ENCODE peak calls at places on chromosomes 6 and 20, in seven cellular contexts. M, R, O, H, G, C and W are unnamed samples.

GRCh38 chr20:12058201-12058600 is 140.5 kb downstream of the BTBD3 start:
- DNase-seq in M (no peak), R (no peak), O (no peak), H (no peak), G (no peak), C (no peak), W (no peak)

GRCh38 chr20:34004790-34005457 is 11.2 kb downstream of the RALY start:
- DNase-seq in M (no peak), R (no peak), O (no peak), H (no peak), G (no peak), C (no peak), W (no peak)

GRCh38 chr6:158053377-158054313 is 72.0 kb downstream of the SYNJ2 start:
- DNase-seq in M (no peak), R (no peak), O (no peak), H (no peak), G (no peak), C (no peak), W (no peak)

GRCh38 chr20:61345656-61346055 is 93.6 kb downstream of the CDH4 start:
- DNase-seq in M (no peak), R (no peak), O (no peak), H (no peak), G (no peak), C (no peak), W (no peak)

GRCh38 chr6:70557998-70558397 is 8.7 kb upstream of the SDHAF4 start:
- DNase-seq in M (no peak), R (no peak), O (no peak), H (no peak), G (no peak), C (no peak), W (no peak)

GRCh38 chr20:61810066-61810708 is 255.5 kb downstream of the TAF4 start:
- DNase-seq in M (no peak), R (no peak), O (no peak), H (no peak), G (no peak), C (no peak), W (no peak)

GRCh38 chr20:31666258-31667042 is 28.7 kb downstream of the COX4I2 start:
- DNase-seq in M (no peak), R (no peak), O (no peak), H (peak), G (peak), C (no peak), W (no peak)

GRCh38 chr6:71181565-71181964 is 107.0 kb upstream of the OGFRL1 start:
- DNase-seq in M (no peak), R (peak), O (no peak), H (no peak), G (no peak), C (no peak), W (no peak)

GRCh38 chr6:12342664-12343063 is 52.5 kb downstream of the EDN1 start:
- DNase-seq in M (no peak), R (no peak), O (no peak), H (no peak), G (no peak), C (no peak), W (no peak)

GRCh38 chr6:74741608-74742007 is 464.2 kb downstream of the COL12A1 start:
- DNase-seq in M (no peak), R (no peak), O (no peak), H (no peak), G (no peak), C (no peak), W (no peak)

GRCh38 chr6:10720229-10720959 is 2.5 kb upstream of the TMEM14C start:
- DNase-seq in M (peak), R (peak), O (peak), H (no peak), G (peak), C (no peak), W (peak)

GRCh38 chr6:36642913-36643817 is 35.3 kb upstream of the CDKN1A start:
- DNase-seq in M (peak), R (peak), O (no peak), H (peak), G (peak), C (peak), W (peak)

GRCh38 chr6:53250137-53250760 is 98.5 kb downstream of the ELOVL5 start:
- DNase-seq in M (no peak), R (peak), O (no peak), H (no peak), G (no peak), C (no peak), W (no peak)

GRCh38 chr20:13041574-13042457 is 33.0 kb downstream of the SPTLC3 start:
- DNase-seq in M (no peak), R (peak), O (no peak), H (no peak), G (no peak), C (no peak), W (no peak)

GRCh38 chr6:134422426-134423231 is 104.7 kb upstream of the SGK1 start:
- DNase-seq in M (no peak), R (peak), O (no peak), H (no peak), G (no peak), C (no peak), W (no peak)

GRCh38 chr20:51420111-51420510 is 122.4 kb downstream of the NFATC2 start:
- DNase-seq in M (no peak), R (peak), O (no peak), H (no peak), G (no peak), C (no peak), W (no peak)

GRCh38 chr6:108616973-108617372 is 56.3 kb downstream of the FOXO3 start:
- DNase-seq in M (no peak), R (no peak), O (no peak), H (no peak), G (no peak), C (no peak), W (no peak)

GRCh38 chr6:106466211-106466610 is 105.7 kb downstream of the CRYBG1 start:
- DNase-seq in M (no peak), R (no peak), O (no peak), H (no peak), G (no peak), C (no peak), W (no peak)

GRCh38 chr20:24704899-24705298 is 235.5 kb downstream of the SYNDIG1 start:
- DNase-seq in M (no peak), R (no peak), O (no peak), H (no peak), G (no peak), C (no peak), W (no peak)

GRCh38 chr6:55601120-55601519 is 22.1 kb upstream of the HMGCLL1 start:
- DNase-seq in M (no peak), R (no peak), O (no peak), H (no peak), G (no peak), C (no peak), W (no peak)

GRCh38 chr6:147127587-147127986 is 76.6 kb upstream of the STXBP5 start:
- DNase-seq in M (no peak), R (peak), O (no peak), H (no peak), G (no peak), C (no peak), W (no peak)

GRCh38 chr6:158605266-158605878 is 39.2 kb downstream of the DYNLT1 start:
- DNase-seq in M (peak), R (peak), O (peak), H (no peak), G (no peak), C (peak), W (peak)

GRCh38 chr6:40319124-40319523 is 268.0 kb downstream of the LRFN2 start:
- DNase-seq in M (no peak), R (no peak), O (no peak), H (no peak), G (no peak), C (no peak), W (no peak)

GRCh38 chr20:52031574-52032303 is 159.8 kb downstream of the ZFP64 start:
- DNase-seq in M (no peak), R (peak), O (no peak), H (no peak), G (no peak), C (no peak), W (no peak)

GRCh38 chr20:53643031-53643832 is 49.6 kb upstream of the ZNF217 start:
- DNase-seq in M (peak), R (peak), O (peak), H (no peak), G (peak), C (peak), W (no peak)

GRCh38 chr20:58421497-58421850 is 32.4 kb downstream of the VAPB start:
- DNase-seq in M (no peak), R (no peak), O (no peak), H (no peak), G (no peak), C (no peak), W (no peak)
- TF ChIP-seq POLR2A in M (no peak), R (no peak), O (no peak), H (no peak), G (no peak), C (no peak), W (no peak)

GRCh38 chr6:26149240-26149639 is 62.0 kb downstream of the HFE start:
- DNase-seq in M (no peak), R (no peak), O (no peak), H (no peak), G (no peak), C (no peak), W (no peak)
- TF ChIP-seq POLR2A in M (no peak), R (no peak), O (no peak), H (no peak), G (no peak), C (no peak), W (no peak)

GRCh38 chr20:38033330-38034107 is at the start of the genes RPRD1B and TTI1:
- DNase-seq in M (peak), R (peak), O (peak), H (peak), G (peak), C (peak), W (peak)
- TF ChIP-seq POLR2A in M (peak), R (peak), O (peak), H (peak), G (peak), C (peak), W (peak)

GRCh38 chr6:33768644-33769120 is 20.2 kb downstream of the LEMD2 start:
- DNase-seq in M (peak), R (peak), O (peak), H (no peak), G (peak), C (peak), W (peak)

GRCh38 chr6:33769248-33769821 is 19.6 kb downstream of the LEMD2 start:
- DNase-seq in M (no peak), R (no peak), O (no peak), H (no peak), G (no peak), C (no peak), W (no peak)

GRCh38 chr6:33770833-33771341 is 18.0 kb downstream of the LEMD2 start:
- DNase-seq in M (no peak), R (no peak), O (no peak), H (no peak), G (no peak), C (no peak), W (no peak)

GRCh38 chr6:33771342-33772113 is 17.4 kb downstream of the LEMD2 start:
- DNase-seq in M (peak), R (peak), O (peak), H (no peak), G (peak), C (peak), W (peak)

DNA sequence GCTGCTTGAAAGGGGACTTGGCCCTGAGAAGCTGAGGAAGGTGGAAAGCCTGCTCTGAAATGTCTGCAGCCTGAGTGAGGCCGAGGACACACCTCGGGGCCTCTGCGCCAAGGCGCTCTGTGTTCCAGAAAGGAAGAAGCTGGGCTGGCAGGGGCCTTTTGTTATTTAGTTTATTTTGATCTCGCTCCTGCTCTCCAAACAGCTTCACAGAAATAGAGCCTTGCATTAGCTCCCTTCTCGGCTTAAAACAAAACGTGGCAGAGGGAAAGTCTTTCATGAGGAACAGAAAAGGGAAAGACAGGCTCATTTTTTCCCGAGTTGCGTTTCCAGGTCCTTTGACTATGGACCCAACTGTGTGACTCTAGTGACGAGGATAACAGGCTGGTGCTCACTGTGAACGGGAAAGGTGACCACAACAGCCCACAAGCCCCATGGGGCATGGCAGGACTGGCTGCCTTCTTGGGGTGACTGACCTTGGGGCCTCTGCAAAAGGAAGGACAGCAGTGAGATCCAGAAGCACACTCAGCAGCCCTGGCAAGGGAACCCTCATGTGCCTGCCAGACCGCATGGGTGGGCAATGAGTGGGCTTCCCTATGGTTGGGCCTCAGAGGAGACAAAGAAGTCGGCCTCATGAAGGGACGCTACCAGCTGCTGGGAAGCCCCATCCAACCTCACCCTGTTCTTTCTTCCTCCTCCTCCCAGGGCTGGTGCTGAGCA is 18.7 kb downstream of the LEMD2 start:
- DNase-seq in M (no peak), R (no peak), O (no peak), H (no peak), G (no peak), C (peak), W (no peak)
- TF ChIP-seq POLR2A in M (no peak), R (no peak), O (peak), H (no peak), G (no peak), C (no peak), W (no peak)

DNA sequence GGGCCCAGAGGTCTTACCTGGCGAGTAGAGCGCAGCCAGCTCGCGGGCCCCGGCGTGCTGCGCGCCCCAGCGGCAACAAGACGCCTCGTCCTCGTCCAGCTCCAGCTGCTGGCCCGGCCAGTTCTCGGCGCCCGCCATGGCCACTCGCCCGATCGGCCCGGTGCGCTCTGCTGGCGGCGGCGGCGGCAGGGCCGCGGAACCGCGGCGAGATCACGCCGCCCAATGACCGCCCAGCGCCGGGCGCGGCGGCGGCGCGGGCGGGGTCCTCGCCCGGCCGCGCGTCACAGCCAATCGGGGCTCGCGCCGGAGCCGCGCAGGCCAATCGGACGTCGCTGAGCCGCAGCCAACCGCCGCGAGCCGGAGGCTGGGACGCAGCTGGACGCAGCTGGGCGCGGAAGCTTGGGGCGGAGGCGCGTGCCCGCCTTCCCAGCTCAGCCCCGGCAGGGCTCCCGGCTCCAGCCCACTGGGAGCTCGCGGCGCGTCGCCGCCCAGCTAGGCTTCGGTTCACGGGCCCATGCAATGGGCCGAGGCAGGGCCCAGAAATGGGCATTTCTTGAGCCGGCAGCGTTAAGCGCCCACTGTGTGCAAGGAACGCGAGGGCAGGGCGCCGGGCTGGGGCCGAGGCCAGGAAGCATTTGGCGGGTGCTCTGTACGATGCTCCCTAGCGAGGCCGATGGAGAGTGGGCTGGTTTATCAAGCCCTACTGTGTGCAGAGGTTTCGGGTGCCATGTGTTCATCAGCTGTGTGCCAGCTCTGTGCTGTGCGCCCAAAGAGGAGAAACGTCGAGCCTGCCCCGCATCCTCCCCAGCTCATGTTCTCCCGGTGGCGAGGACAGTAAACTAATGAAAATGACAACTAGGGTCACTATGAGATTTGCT is at the start of gene PEDS1:
- DNase-seq in M (peak), R (peak), O (peak), H (peak), G (peak), C (peak), W (peak)
- TF ChIP-seq POLR2A in M (peak), R (peak), O (peak), H (peak), G (peak), C (peak), W (peak)

GRCh38 chr20:58993332-58994248 is 12.5 kb downstream of the NELFCD start:
- DNase-seq in M (peak), R (no peak), O (no peak), H (no peak), G (peak), C (no peak), W (peak)

GRCh38 chr20:58991720-58992119 is 10.7 kb downstream of the NELFCD start:
- DNase-seq in M (no peak), R (peak), O (no peak), H (no peak), G (peak), C (no peak), W (no peak)

GRCh38 chr20:58994390-58995159 is 12.5 kb downstream of the CTSZ start:
- DNase-seq in M (no peak), R (no peak), O (no peak), H (no peak), G (no peak), C (no peak), W (no peak)

GRCh38 chr20:58990651-58991445 is 9.8 kb downstream of the NELFCD start:
- DNase-seq in M (no peak), R (no peak), O (no peak), H (no peak), G (peak), C (no peak), W (peak)

GRCh38 chr20:58992911-58993310 is 11.9 kb downstream of the NELFCD start:
- DNase-seq in M (no peak), R (no peak), O (no peak), H (no peak), G (peak), C (no peak), W (no peak)
- TF ChIP-seq POLR2A in M (no peak), R (no peak), O (no peak), H (no peak), G (no peak), C (no peak), W (no peak)